ENCODE peak calls at places on chromosomes 16 and 17, in four cellular contexts. I is NAMALWA, K is NCI-H1417, A is posterior cingulate gyrus. G is an unnamed sample.

GRCh38 chr17:8477653-8478441 is 42.2 kb downstream of the NDEL1 start:
- DNase-seq in K (no peak), A (no peak), I (no peak), G (no peak)

GRCh38 chr16:57823836-57824235 is 21.5 kb upstream of the KIFC3 start:
- DNase-seq in A (no peak), K (no peak), I (no peak), G (no peak)

GRCh38 chr17:76368545-76368944 is 14.8 kb upstream of the PRPSAP1 start:
- DNase-seq in A (no peak), K (no peak), I (no peak), G (no peak)

GRCh38 chr17:71740866-71741265 is 380.0 kb upstream of the SOX9 start:
- DNase-seq in A (no peak), I (no peak), K (no peak), G (no peak)

GRCh38 chr17:42279776-42280630 is 3.8 kb upstream of the STAT5B start:
- DNase-seq in A (no peak), K (no peak), I (no peak), G (no peak)

GRCh38 chr16:14436410-14436955 is 193.6 kb downstream of the PARN start:
- DNase-seq in A (peak; percentile 37), I (no peak), K (no peak), G (no peak)

GRCh38 chr17:27540300-27541105 is 84.3 kb downstream of the KSR1 start:
- DNase-seq in I (no peak), A (peak; percentile 64), K (no peak), G (no peak)

GRCh38 chr17:42345396-42346078 is 42.7 kb downstream of the STAT3 start:
- DNase-seq in A (no peak), I (no peak), K (no peak), G (no peak)

GRCh38 chr17:27324940-27325339 is 31.0 kb downstream of the WSB1 start:
- DNase-seq in K (no peak), A (no peak), I (no peak), G (no peak)

GRCh38 chr17:15091825-15092224 is 173.3 kb downstream of the PMP22 start:
- DNase-seq in K (no peak), A (no peak), I (peak; percentile 1), G (no peak)

GRCh38 chr17:2436516-2436915 is 35.7 kb upstream of the MNT start:
- DNase-seq in A (no peak), I (peak; percentile 72), K (peak; percentile 71), G (no peak)

GRCh38 chr17:27206447-27206846 is 87.5 kb upstream of the WSB1 start:
- DNase-seq in K (no peak), I (peak; percentile 49), A (no peak), G (no peak)

GRCh38 chr17:78568494-78569115 is 8.6 kb downstream of the DNAH17 start:
- DNase-seq in A (no peak), K (no peak), I (no peak), G (no peak)